ENCODE peak calls at places on chromosomes 3 and 15, in nine cellular contexts. One of them, this sample, is unnamed.

GRCh38 chr3:48406443-48407431 is 23.1 kb downstream of the PLXNB1 start:
- DNase-seq in coronary artery: no peak
- DNase-seq in cortex of kidney: no peak
- DNase-seq in T-helper 2 cell: no peak
- DNase-seq in occipital lobe: no peak
- DNase-seq in AG08396: no peak
- DNase-seq in activated T-helper 1 cell treated with Interleukin-2 at 50 U/mL for 16 hours: no peak
- DNase-seq in activated B cell treated with CpG ODN at 0.5 μM for 24 hours: peak; percentile 5
- DNase-seq in mesendoderm: no peak
- DNase-seq in this sample: no peak

GRCh38 chr3:117526485-117527079 is 817.0 kb downstream of the TUSC7 start:
- DNase-seq in coronary artery: no peak
- DNase-seq in cortex of kidney: no peak
- DNase-seq in T-helper 2 cell: no peak
- DNase-seq in occipital lobe: no peak
- DNase-seq in AG08396: no peak
- DNase-seq in activated T-helper 1 cell treated with Interleukin-2 at 50 U/mL for 16 hours: no peak
- DNase-seq in activated B cell treated with CpG ODN at 0.5 μM for 24 hours: no peak
- DNase-seq in mesendoderm: peak; percentile 27
- DNase-seq in this sample: no peak

GRCh38 chr3:190701096-190701532 is 161.4 kb downstream of the GMNC start:
- DNase-seq in coronary artery: no peak
- DNase-seq in cortex of kidney: no peak
- DNase-seq in T-helper 2 cell: no peak
- DNase-seq in occipital lobe: no peak
- DNase-seq in AG08396: peak; percentile 15
- DNase-seq in activated T-helper 1 cell treated with Interleukin-2 at 50 U/mL for 16 hours: no peak
- DNase-seq in activated B cell treated with CpG ODN at 0.5 μM for 24 hours: no peak
- DNase-seq in mesendoderm: peak; percentile 65
- DNase-seq in this sample: no peak

GRCh38 chr15:36645106-36645505 is 65.7 kb downstream of the CDIN1 start:
- DNase-seq in coronary artery: no peak
- DNase-seq in cortex of kidney: no peak
- DNase-seq in T-helper 2 cell: no peak
- DNase-seq in occipital lobe: no peak
- DNase-seq in AG08396: no peak
- DNase-seq in activated T-helper 1 cell treated with Interleukin-2 at 50 U/mL for 16 hours: no peak
- DNase-seq in activated B cell treated with CpG ODN at 0.5 μM for 24 hours: no peak
- DNase-seq in mesendoderm: no peak
- DNase-seq in this sample: no peak

GRCh38 chr15:78830514-78831228 is 19.4 kb upstream of the ADAMTS7 start:
- DNase-seq in coronary artery: no peak
- DNase-seq in cortex of kidney: no peak
- DNase-seq in T-helper 2 cell: no peak
- DNase-seq in occipital lobe: no peak
- DNase-seq in AG08396: no peak
- DNase-seq in activated T-helper 1 cell treated with Interleukin-2 at 50 U/mL for 16 hours: no peak
- DNase-seq in activated B cell treated with CpG ODN at 0.5 μM for 24 hours: no peak
- DNase-seq in mesendoderm: no peak
- DNase-seq in this sample: no peak

GRCh38 chr3:195154111-195154791 is 116.7 kb downstream of the XXYLT1 start:
- DNase-seq in coronary artery: no peak
- DNase-seq in cortex of kidney: no peak
- DNase-seq in T-helper 2 cell: no peak
- DNase-seq in occipital lobe: no peak
- DNase-seq in AG08396: no peak
- DNase-seq in activated T-helper 1 cell treated with Interleukin-2 at 50 U/mL for 16 hours: no peak
- DNase-seq in activated B cell treated with CpG ODN at 0.5 μM for 24 hours: no peak
- DNase-seq in mesendoderm: no peak
- DNase-seq in this sample: no peak

GRCh38 chr15:96237002-96237401 is 93.5 kb upstream of the NR2F2 start:
- DNase-seq in coronary artery: no peak
- DNase-seq in cortex of kidney: no peak
- DNase-seq in T-helper 2 cell: no peak
- DNase-seq in occipital lobe: no peak
- DNase-seq in AG08396: no peak
- DNase-seq in activated T-helper 1 cell treated with Interleukin-2 at 50 U/mL for 16 hours: no peak
- DNase-seq in activated B cell treated with CpG ODN at 0.5 μM for 24 hours: no peak
- DNase-seq in mesendoderm: no peak
- DNase-seq in this sample: no peak

GRCh38 chr3:169990431-169990830 is 23.8 kb downstream of the SEC62 start:
- DNase-seq in coronary artery: no peak
- DNase-seq in cortex of kidney: no peak
- DNase-seq in T-helper 2 cell: no peak
- DNase-seq in occipital lobe: no peak
- DNase-seq in AG08396: no peak
- DNase-seq in activated T-helper 1 cell treated with Interleukin-2 at 50 U/mL for 16 hours: no peak
- DNase-seq in activated B cell treated with CpG ODN at 0.5 μM for 24 hours: no peak
- DNase-seq in mesendoderm: no peak
- DNase-seq in this sample: no peak

GRCh38 chr3:126304291-126304690 is 52.9 kb downstream of the KLF15 start:
- DNase-seq in coronary artery: no peak
- DNase-seq in cortex of kidney: no peak
- DNase-seq in T-helper 2 cell: no peak
- DNase-seq in occipital lobe: no peak
- DNase-seq in AG08396: no peak
- DNase-seq in activated T-helper 1 cell treated with Interleukin-2 at 50 U/mL for 16 hours: no peak
- DNase-seq in activated B cell treated with CpG ODN at 0.5 μM for 24 hours: no peak
- DNase-seq in mesendoderm: no peak
- DNase-seq in this sample: no peak